ENCODE peak calls at places on chromosomes 12 and 14, in six cellular contexts. One of them, this sample, is unnamed.

GRCh38 chr14:103185051-103186027 is 62.1 kb downstream of the TNFAIP2 start:
- DNase-seq in neural progenitor cell: peak
- DNase-seq in hepatocyte: peak
- DNase-seq in left lung: no peak
- DNase-seq in sigmoid colon: peak
- DNase-seq in left ventricle myocardium inferior: no peak
- DNase-seq in this sample: no peak

GRCh38 chr12:21774358-21775129 is at the start of gene KCNJ8:
- DNase-seq in neural progenitor cell: peak
- DNase-seq in hepatocyte: peak
- DNase-seq in left lung: peak
- DNase-seq in sigmoid colon: peak
- DNase-seq in left ventricle myocardium inferior: peak
- DNase-seq in this sample: peak

GRCh38 chr12:26723379-26724308 is 109.3 kb downstream of the ITPR2 start:
- DNase-seq in neural progenitor cell: no peak
- DNase-seq in hepatocyte: no peak
- DNase-seq in left lung: no peak
- DNase-seq in sigmoid colon: no peak
- DNase-seq in left ventricle myocardium inferior: no peak
- DNase-seq in this sample: no peak

GRCh38 chr14:89214221-89214965 is 202.6 kb downstream of the FOXN3 start:
- DNase-seq in neural progenitor cell: peak
- DNase-seq in hepatocyte: peak
- DNase-seq in left lung: peak
- DNase-seq in sigmoid colon: no peak
- DNase-seq in left ventricle myocardium inferior: peak
- DNase-seq in this sample: peak

GRCh38 chr12:59268295-59268809 is 327.5 kb upstream of the SLC16A7 start:
- DNase-seq in neural progenitor cell: peak
- DNase-seq in hepatocyte: no peak
- DNase-seq in left lung: no peak
- DNase-seq in sigmoid colon: no peak
- DNase-seq in left ventricle myocardium inferior: no peak
- DNase-seq in this sample: no peak

GRCh38 chr14:60585676-60586075 is 63.6 kb downstream of the SIX1 start:
- DNase-seq in neural progenitor cell: no peak
- DNase-seq in hepatocyte: no peak
- DNase-seq in left lung: no peak
- DNase-seq in sigmoid colon: no peak
- DNase-seq in left ventricle myocardium inferior: no peak
- DNase-seq in this sample: no peak

GRCh38 chr14:85634205-85634604 is 104.3 kb downstream of the FLRT2 start:
- DNase-seq in neural progenitor cell: no peak
- DNase-seq in hepatocyte: no peak
- DNase-seq in left lung: no peak
- DNase-seq in sigmoid colon: no peak
- DNase-seq in left ventricle myocardium inferior: no peak
- DNase-seq in this sample: no peak

GRCh38 chr12:49974231-49974675 is 1.5 kb downstream of the AQP6 start:
- DNase-seq in neural progenitor cell: peak
- DNase-seq in hepatocyte: peak
- DNase-seq in left lung: no peak
- DNase-seq in sigmoid colon: peak
- DNase-seq in left ventricle myocardium inferior: peak
- DNase-seq in this sample: peak

GRCh38 chr12:119649202-119649808 is 18.6 kb upstream of the PRKAB1 start:
- DNase-seq in neural progenitor cell: peak
- DNase-seq in hepatocyte: no peak
- DNase-seq in left lung: no peak
- DNase-seq in sigmoid colon: no peak
- DNase-seq in left ventricle myocardium inferior: no peak
- DNase-seq in this sample: no peak

GRCh38 chr14:100810861-100811461 is 15.0 kb upstream of the MEG3 start:
- DNase-seq in neural progenitor cell: no peak
- DNase-seq in hepatocyte: no peak
- DNase-seq in left lung: no peak
- DNase-seq in sigmoid colon: no peak
- DNase-seq in left ventricle myocardium inferior: no peak
- DNase-seq in this sample: no peak

GRCh38 chr12:56348776-56349175 is 10.1 kb downstream of the IL23A start:
- DNase-seq in neural progenitor cell: no peak
- DNase-seq in hepatocyte: no peak
- DNase-seq in left lung: no peak
- DNase-seq in sigmoid colon: no peak
- DNase-seq in left ventricle myocardium inferior: no peak
- DNase-seq in this sample: no peak

GRCh38 chr12:53719649-53720048 is 7.6 kb downstream of the CALCOCO1 start:
- DNase-seq in neural progenitor cell: peak
- DNase-seq in hepatocyte: no peak
- DNase-seq in left lung: no peak
- DNase-seq in sigmoid colon: peak
- DNase-seq in left ventricle myocardium inferior: no peak
- DNase-seq in this sample: no peak

GRCh38 chr14:60327447-60328331 is 78.7 kb downstream of the PPM1A start:
- DNase-seq in neural progenitor cell: peak
- DNase-seq in hepatocyte: peak
- DNase-seq in left lung: peak
- DNase-seq in sigmoid colon: no peak
- DNase-seq in left ventricle myocardium inferior: peak
- DNase-seq in this sample: peak

GRCh38 chr14:34826661-34827060 is 48.5 kb downstream of the BAZ1A start:
- DNase-seq in neural progenitor cell: no peak
- DNase-seq in hepatocyte: no peak
- DNase-seq in left lung: no peak
- DNase-seq in sigmoid colon: no peak
- DNase-seq in left ventricle myocardium inferior: no peak
- DNase-seq in this sample: no peak

GRCh38 chr14:101716956-101717662 is 44.4 kb upstream of the PPP2R5C start:
- DNase-seq in neural progenitor cell: no peak
- DNase-seq in hepatocyte: no peak
- DNase-seq in left lung: no peak
- DNase-seq in sigmoid colon: no peak
- DNase-seq in left ventricle myocardium inferior: no peak
- DNase-seq in this sample: no peak

GRCh38 chr12:56032006-56032405 is 9.7 kb upstream of the RPS26 start:
- DNase-seq in neural progenitor cell: no peak
- DNase-seq in hepatocyte: no peak
- DNase-seq in left lung: no peak
- DNase-seq in sigmoid colon: no peak
- DNase-seq in left ventricle myocardium inferior: no peak
- DNase-seq in this sample: no peak

GRCh38 chr12:15278816-15279658 is 43.3 kb upstream of the PTPRO start:
- DNase-seq in neural progenitor cell: no peak
- DNase-seq in hepatocyte: peak
- DNase-seq in left lung: peak
- DNase-seq in sigmoid colon: peak
- DNase-seq in left ventricle myocardium inferior: peak
- DNase-seq in this sample: peak

GRCh38 chr12:94062194-94062593 is 86.2 kb upstream of the PLXNC1 start:
- DNase-seq in neural progenitor cell: no peak
- DNase-seq in hepatocyte: no peak
- DNase-seq in left lung: no peak
- DNase-seq in sigmoid colon: no peak
- DNase-seq in left ventricle myocardium inferior: no peak
- DNase-seq in this sample: no peak

DNA sequence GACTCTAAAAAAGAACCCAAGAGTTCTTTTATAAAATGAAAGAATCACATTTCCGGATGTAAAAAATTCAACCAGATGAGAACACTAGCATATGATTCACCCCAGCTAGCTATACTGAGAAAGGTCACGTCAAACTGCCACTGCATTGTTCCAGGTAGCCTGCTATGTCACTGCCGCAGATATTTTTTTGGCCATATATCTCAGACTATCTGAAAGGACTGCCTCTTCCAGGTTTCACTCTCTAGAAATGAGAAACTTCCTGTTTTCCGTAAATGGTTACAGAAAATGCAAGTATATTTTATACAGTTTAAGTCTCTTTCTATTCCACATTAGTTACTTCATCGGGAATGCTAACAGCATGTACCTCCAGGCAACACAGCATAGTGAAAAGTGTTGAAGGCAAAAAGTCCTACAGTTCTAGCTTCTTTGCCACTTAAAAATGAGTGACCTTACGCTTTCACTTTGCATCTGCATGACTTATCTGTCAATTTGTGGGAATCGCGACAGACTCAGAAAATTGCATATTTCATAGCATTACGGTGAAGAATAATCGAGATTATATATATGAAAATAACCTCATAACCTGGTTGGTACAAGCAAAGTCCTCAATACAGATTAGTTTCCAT is 105.2 kb downstream of the MED13L start:
- DNase-seq in neural progenitor cell: no peak
- DNase-seq in hepatocyte: no peak
- DNase-seq in left lung: no peak
- DNase-seq in sigmoid colon: no peak
- DNase-seq in left ventricle myocardium inferior: no peak
- DNase-seq in this sample: no peak
- H3K4me3 ChIP-seq in neural progenitor cell: no peak
- H3K4me3 ChIP-seq in hepatocyte: no peak
- H3K4me3 ChIP-seq in left lung: no peak
- H3K4me3 ChIP-seq in sigmoid colon: no peak
- H3K4me3 ChIP-seq in left ventricle myocardium inferior: no peak
- H3K4me3 ChIP-seq in this sample: no peak

GRCh38 chr12:67752226-67752732 is 103.7 kb downstream of the DYRK2 start:
- DNase-seq in neural progenitor cell: no peak
- DNase-seq in hepatocyte: no peak
- DNase-seq in left lung: no peak
- DNase-seq in sigmoid colon: no peak
- DNase-seq in left ventricle myocardium inferior: no peak
- DNase-seq in this sample: no peak

GRCh38 chr12:67747869-67748760 is 99.6 kb downstream of the DYRK2 start:
- DNase-seq in neural progenitor cell: no peak
- DNase-seq in hepatocyte: peak
- DNase-seq in left lung: no peak
- DNase-seq in sigmoid colon: no peak
- DNase-seq in left ventricle myocardium inferior: no peak
- DNase-seq in this sample: peak

GRCh38 chr12:67751376-67751928 is 102.9 kb downstream of the DYRK2 start:
- DNase-seq in neural progenitor cell: no peak
- DNase-seq in hepatocyte: peak
- DNase-seq in left lung: no peak
- DNase-seq in sigmoid colon: no peak
- DNase-seq in left ventricle myocardium inferior: no peak
- DNase-seq in this sample: no peak

GRCh38 chr12:67748761-67749075 is 100.2 kb downstream of the DYRK2 start:
- DNase-seq in neural progenitor cell: no peak
- DNase-seq in hepatocyte: no peak
- DNase-seq in left lung: no peak
- DNase-seq in sigmoid colon: no peak
- DNase-seq in left ventricle myocardium inferior: no peak
- DNase-seq in this sample: no peak

GRCh38 chr12:67750528-67751183 is 102.1 kb downstream of the DYRK2 start:
- DNase-seq in neural progenitor cell: no peak
- DNase-seq in hepatocyte: no peak
- DNase-seq in left lung: no peak
- DNase-seq in sigmoid colon: no peak
- DNase-seq in left ventricle myocardium inferior: no peak
- DNase-seq in this sample: no peak
- H3K27ac ChIP-seq in neural progenitor cell: no peak
- H3K27ac ChIP-seq in hepatocyte: no peak
- H3K27ac ChIP-seq in left lung: no peak
- H3K27ac ChIP-seq in sigmoid colon: no peak
- H3K27ac ChIP-seq in left ventricle myocardium inferior: no peak
- H3K27ac ChIP-seq in this sample: peak

GRCh38 chr12:127383281-127383680 is 883.7 kb upstream of the TMEM132C start:
- DNase-seq in neural progenitor cell: no peak
- DNase-seq in hepatocyte: no peak
- DNase-seq in left lung: no peak
- DNase-seq in sigmoid colon: no peak
- DNase-seq in left ventricle myocardium inferior: no peak
- DNase-seq in this sample: no peak

GRCh38 chr12:127381681-127382080 is 885.3 kb upstream of the TMEM132C start:
- DNase-seq in neural progenitor cell: no peak
- DNase-seq in hepatocyte: no peak
- DNase-seq in left lung: no peak
- DNase-seq in sigmoid colon: no peak
- DNase-seq in left ventricle myocardium inferior: no peak
- DNase-seq in this sample: no peak

GRCh38 chr12:127386723-127387122 is 880.2 kb upstream of the TMEM132C start:
- DNase-seq in neural progenitor cell: no peak
- DNase-seq in hepatocyte: no peak
- DNase-seq in left lung: no peak
- DNase-seq in sigmoid colon: no peak
- DNase-seq in left ventricle myocardium inferior: no peak
- DNase-seq in this sample: no peak

DNA sequence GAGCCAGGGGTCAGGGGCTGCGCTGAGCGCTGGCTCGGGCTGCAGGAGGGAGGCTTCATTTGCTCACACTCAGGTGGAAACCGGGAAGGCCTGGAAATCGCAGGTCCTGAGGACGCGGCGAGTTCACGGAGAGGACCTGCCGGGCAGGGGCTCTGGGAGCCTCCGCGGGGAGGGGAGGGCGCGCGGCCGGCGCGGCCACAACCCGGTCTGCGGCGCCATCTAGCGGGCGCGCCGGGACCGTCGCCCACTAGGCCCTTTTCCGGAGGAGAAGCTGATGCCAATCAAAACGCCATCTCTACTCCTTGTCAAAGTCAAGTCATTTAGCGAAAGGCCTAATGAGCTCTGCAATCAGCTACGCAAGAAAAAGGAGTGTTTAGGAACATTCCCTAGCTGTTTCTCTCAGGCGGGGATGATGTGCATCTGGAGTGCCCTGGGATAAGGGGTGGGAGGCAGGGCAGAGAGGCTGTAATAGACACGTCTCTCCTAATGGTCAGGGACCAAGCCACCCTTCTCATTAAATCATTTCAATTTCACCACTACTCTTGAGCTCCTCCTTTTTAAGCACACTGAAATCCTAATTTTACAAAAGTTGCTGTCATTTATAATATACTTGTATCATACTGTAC is 885.8 kb upstream of the TMEM132C start:
- DNase-seq in neural progenitor cell: peak
- DNase-seq in hepatocyte: peak
- DNase-seq in left lung: peak
- DNase-seq in sigmoid colon: no peak
- DNase-seq in left ventricle myocardium inferior: peak
- DNase-seq in this sample: no peak
- H3K4me3 ChIP-seq in neural progenitor cell: peak
- H3K4me3 ChIP-seq in hepatocyte: no peak
- H3K4me3 ChIP-seq in left lung: no peak
- H3K4me3 ChIP-seq in sigmoid colon: peak
- H3K4me3 ChIP-seq in left ventricle myocardium inferior: peak
- H3K4me3 ChIP-seq in this sample: no peak

GRCh38 chr14:71363961-71364360 is 456.7 kb downstream of the PCNX1 start:
- DNase-seq in neural progenitor cell: no peak
- DNase-seq in hepatocyte: peak
- DNase-seq in left lung: no peak
- DNase-seq in sigmoid colon: no peak
- DNase-seq in left ventricle myocardium inferior: no peak
- DNase-seq in this sample: no peak
- H3K27ac ChIP-seq in neural progenitor cell: no peak
- H3K27ac ChIP-seq in hepatocyte: peak
- H3K27ac ChIP-seq in left lung: peak
- H3K27ac ChIP-seq in sigmoid colon: peak
- H3K27ac ChIP-seq in left ventricle myocardium inferior: no peak
- H3K27ac ChIP-seq in this sample: no peak

DNA sequence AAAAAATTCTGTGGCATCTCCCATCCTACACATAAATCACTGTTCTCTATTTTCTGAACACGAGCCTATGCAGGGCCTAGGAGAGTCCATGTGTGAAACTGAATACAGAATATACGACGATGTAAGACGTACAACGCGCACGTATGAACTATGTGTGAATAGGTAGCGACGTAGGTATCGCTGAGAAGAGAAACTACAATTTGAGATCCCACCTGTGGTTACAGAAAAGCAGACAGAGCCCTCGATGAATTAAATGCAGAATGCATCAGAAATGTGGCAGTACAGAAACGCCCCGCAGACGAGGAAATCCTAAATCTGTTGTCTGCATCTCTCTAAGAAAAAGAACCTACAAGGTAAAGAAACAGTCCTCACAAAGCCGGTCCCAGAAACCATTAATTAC is 12.7 kb downstream of the BCL11B start:
- DNase-seq in neural progenitor cell: no peak
- DNase-seq in hepatocyte: no peak
- DNase-seq in left lung: no peak
- DNase-seq in sigmoid colon: no peak
- DNase-seq in left ventricle myocardium inferior: no peak
- DNase-seq in this sample: no peak
- H3K4me3 ChIP-seq in neural progenitor cell: no peak
- H3K4me3 ChIP-seq in hepatocyte: no peak
- H3K4me3 ChIP-seq in left lung: no peak
- H3K4me3 ChIP-seq in sigmoid colon: no peak
- H3K4me3 ChIP-seq in left ventricle myocardium inferior: no peak
- H3K4me3 ChIP-seq in this sample: no peak